ENCODE peak calls at places on chromosomes 13 and 19, in ten cellular contexts. L is NCI-H1417; H is effector CD4-positive, alpha-beta T cell; X is stimulated activated CD4-positive, alpha-beta T cell treated with anti-CD3 and anti-CD28 coated beads, Interleukin-1b, Interleukin-23, amount 100 ng/mL, for 24 hours; Z is A673; E is aorta; U is NCI-H1092; D is EH; G is MCF 10A; V is sciatic nerve. T is an unnamed sample.

GRCh38 chr13:105774739-105775460 is 760.6 kb downstream of the EFNB2 start:
- DNase-seq in X (no peak), D (no peak), U (no peak), L (no peak), G (no peak), V (no peak), Z (no peak), E (no peak), H (no peak), T (no peak)

GRCh38 chr19:2700660-2701360 is 1.7 kb downstream of the GNG7 start:
- DNase-seq in Z (no peak), H (no peak), E (no peak), D (no peak), X (no peak), L (no peak), V (no peak), U (no peak), G (no peak), T (no peak)

GRCh38 chr19:38683393-38684077 is 36.1 kb downstream of the ACTN4 start:
- DNase-seq in V (no peak), D (peak), U (no peak), Z (peak), L (no peak), X (no peak), G (peak), E (peak), H (peak), T (peak)

GRCh38 chr13:110641055-110642015 is 26.0 kb downstream of the NAXD start:
- DNase-seq in X (no peak), V (no peak), H (no peak), U (peak), D (no peak), G (no peak), Z (no peak), L (no peak), E (no peak), T (no peak)

GRCh38 chr19:34960103-34960805 is 3.8 kb downstream of the ZNF792 start:
- DNase-seq in U (no peak), D (peak), E (no peak), H (no peak), G (no peak), X (no peak), V (no peak), Z (no peak), L (no peak), T (no peak)

GRCh38 chr13:114142640-114143490 is 10.4 kb upstream of the RASA3 start:
- DNase-seq in E (peak), G (no peak), D (peak), L (peak), X (no peak), H (peak), Z (no peak), V (no peak), U (peak), T (no peak)

GRCh38 chr19:821976-822773 is 420 bp upstream of the PLPPR3 start:
- DNase-seq in H (no peak), L (no peak), G (no peak), U (peak), D (no peak), X (no peak), E (no peak), Z (no peak), V (no peak), T (no peak)

GRCh38 chr19:54434862-54435174 is 14.2 kb upstream of the LENG8 start:
- DNase-seq in G (no peak), U (no peak), E (no peak), L (no peak), V (no peak), D (no peak), H (no peak), X (no peak), Z (no peak), T (no peak)

GRCh38 chr13:47594833-47595232 is 406.2 kb downstream of the SUCLA2 start:
- DNase-seq in G (no peak), L (no peak), U (no peak), V (no peak), D (peak), E (no peak), Z (no peak), H (no peak), X (no peak), T (no peak)

GRCh38 chr13:31124225-31124624 is 37.5 kb downstream of the HSPH1 start:
- DNase-seq in E (no peak), L (no peak), Z (no peak), X (no peak), V (no peak), G (no peak), U (no peak), D (no peak), H (no peak), T (no peak)

GRCh38 chr13:91017031-91017668 is 330.3 kb upstream of the MIR17HG start:
- DNase-seq in X (no peak), V (peak), Z (peak), H (no peak), L (peak), U (peak), E (no peak), D (peak), G (peak), T (peak)

GRCh38 chr19:13401388-13401787 is 104.9 kb downstream of the CACNA1A start:
- DNase-seq in X (no peak), Z (peak), G (peak), E (no peak), U (no peak), H (no peak), D (peak), L (no peak), V (no peak), T (peak)

GRCh38 chr13:27396252-27396846 is 28.1 kb upstream of the GTF3A start:
- DNase-seq in U (no peak), V (no peak), X (no peak), L (no peak), H (no peak), E (no peak), Z (no peak), G (no peak), D (no peak), T (no peak)

GRCh38 chr13:38202730-38203129 is 146.9 kb upstream of the UFM1 start:
- DNase-seq in G (peak), Z (peak), X (no peak), H (no peak), V (no peak), U (no peak), L (no peak), D (peak), E (no peak), T (no peak)

T was measured in DMS 273 treated with DMSO at 0.1 percent for 48 hours.